ENCODE peak calls at places on chromosomes 7 and 10, in seven cellular contexts. F, X, J, Y, U, I and T are unnamed samples.

GRCh38 chr7:83476501-83476900 is 172.4 kb downstream of the SEMA3E start:
- DNase-seq in F (no peak), X (no peak), J (no peak), Y (no peak), U (no peak), I (no peak), T (no peak)

GRCh38 chr10:52465202-52465601 is 151.1 kb downstream of the DKK1 start:
- DNase-seq in F (no peak), X (no peak), J (no peak), Y (no peak), U (no peak), I (no peak), T (no peak)

GRCh38 chr7:156840134-156840533 is 52.8 kb downstream of the LMBR1 start:
- DNase-seq in F (no peak), X (no peak), J (no peak), Y (no peak), U (no peak), I (no peak), T (no peak)

GRCh38 chr7:115888981-115889668 is 141.4 kb downstream of the TFEC start:
- DNase-seq in F (no peak), X (no peak), J (no peak), Y (no peak), U (no peak), I (no peak), T (no peak)

GRCh38 chr10:99555371-99556224 is 22.9 kb downstream of the NKX2-3 start:
- DNase-seq in F (no peak), X (no peak), J (no peak), Y (no peak), U (no peak), I (no peak), T (no peak)

GRCh38 chr7:44396931-44397525 is 71.6 kb upstream of the CAMK2B start:
- DNase-seq in F (no peak), X (no peak), J (no peak), Y (no peak), U (no peak), I (no peak), T (no peak)

GRCh38 chr7:105307163-105307672 is 81.5 kb downstream of the SRPK2 start:
- DNase-seq in F (no peak), X (no peak), J (no peak), Y (no peak), U (no peak), I (no peak), T (no peak)

GRCh38 chr7:151491859-151492258 is 27.8 kb downstream of the RHEB start:
- DNase-seq in F (no peak), X (no peak), J (no peak), Y (no peak), U (peak), I (peak), T (no peak)

GRCh38 chr7:155369-156000 is 36.9 kb upstream of the FAM20C start:
- DNase-seq in F (no peak), X (no peak), J (no peak), Y (no peak), U (peak), I (peak), T (no peak)

GRCh38 chr7:105643857-105644256 is 62.6 kb upstream of the EFCAB10 start:
- DNase-seq in F (no peak), X (no peak), J (no peak), Y (no peak), U (no peak), I (no peak), T (no peak)

GRCh38 chr7:73721237-73721848 is 1.9 kb upstream of the STX1A start:
- DNase-seq in F (no peak), X (no peak), J (peak), Y (no peak), U (peak), I (no peak), T (peak)

GRCh38 chr10:121669010-121669366 is 70.7 kb upstream of the FGFR2 start:
- DNase-seq in F (no peak), X (no peak), J (no peak), Y (no peak), U (no peak), I (no peak), T (no peak)

GRCh38 chr7:114901771-114902170 is 20.1 kb upstream of the MDFIC start:
- DNase-seq in F (no peak), X (no peak), J (no peak), Y (no peak), U (peak), I (peak), T (no peak)

GRCh38 chr10:73044378-73045285 is 52.0 kb downstream of the P4HA1 start:
- DNase-seq in F (no peak), X (no peak), J (no peak), Y (no peak), U (peak), I (peak), T (no peak)

GRCh38 chr7:55522268-55522902 is 49.9 kb downstream of the VOPP1 start:
- DNase-seq in F (no peak), X (no peak), J (no peak), Y (no peak), U (no peak), I (no peak), T (no peak)

GRCh38 chr7:134891262-134892001 is 94.9 kb upstream of the AGBL3 start:
- DNase-seq in F (no peak), X (no peak), J (peak), Y (peak), U (peak), I (peak), T (peak)

GRCh38 chr10:17022898-17023297 is 106.7 kb downstream of the CUBN start:
- DNase-seq in F (no peak), X (no peak), J (no peak), Y (no peak), U (peak), I (no peak), T (no peak)

GRCh38 chr7:20320322-20320721 is 10.4 kb upstream of the ITGB8 start:
- DNase-seq in F (no peak), X (no peak), J (no peak), Y (no peak), U (no peak), I (no peak), T (no peak)